ENCODE peak calls at places on chromosomes 7 and 10, in ten cellular contexts. T is GM20000; R is LNCaP clone FGC; X is activated CD8-positive, alpha-beta T cell treated with anti-CD3 and anti-CD28 coated beads for 36 hours; H is fibroblast of villous mesenchyme; J is psoas muscle; Y is MCF 10A; S is AG04450; O is breast epithelium; V is neural progenitor cell. W is an unnamed sample.
A peak's percentile ranks its signal among the peaks of the same experiment; 100 is the strongest.

GRCh38 chr7:18018296-18019205 is 9.1 kb downstream of the PRPS1L1 start:
- DNase-seq in O (no peak), H (no peak), V (no peak), T (no peak), S (no peak), J (no peak), Y (no peak), R (no peak), X (no peak), W (no peak)

GRCh38 chr7:136533732-136534131 is 334.7 kb upstream of the CHRM2 start:
- DNase-seq in X (no peak), T (no peak), H (no peak), V (peak; percentile 14), S (no peak), O (no peak), Y (no peak), J (no peak), R (no peak), W (no peak)

GRCh38 chr10:63268798-63269503 is 135.8 kb downstream of the NRBF2 start:
- DNase-seq in H (peak; percentile 97), V (peak; percentile 89), O (peak; percentile 93), S (peak; percentile 84), J (peak; percentile 65), X (peak; percentile 89), R (peak; percentile 97), T (peak; percentile 73), Y (peak; percentile 97), W (no peak)

GRCh38 chr7:73557397-73558257 is at the start of gene BCL7B:
- DNase-seq in H (peak; percentile 57), O (peak; percentile 27), R (peak; percentile 62), T (peak; percentile 97), Y (peak; percentile 68), S (no peak), X (peak; percentile 75), J (peak; percentile 77), V (peak; percentile 88), W (peak; percentile 79)

GRCh38 chr10:14386202-14386593 is 55.5 kb upstream of the FRMD4A start:
- DNase-seq in X (peak; percentile 55), T (no peak), O (no peak), R (no peak), V (no peak), Y (peak; percentile 72), S (peak; percentile 64), H (peak; percentile 72), J (no peak), W (no peak)

GRCh38 chr7:80135306-80136104 is 874 bp downstream of the GNAI1 start:
- DNase-seq in S (no peak), R (no peak), V (peak; percentile 54), X (peak; percentile 45), Y (peak; percentile 40), H (peak; percentile 48), O (no peak), T (peak; percentile 41), J (peak; percentile 35), W (peak; percentile 42)

GRCh38 chr7:55157347-55158105 is 138.7 kb downstream of the EGFR start:
- DNase-seq in H (peak; percentile 57), V (peak; percentile 9), Y (no peak), R (no peak), O (no peak), X (no peak), S (no peak), J (no peak), T (no peak), W (no peak)

GRCh38 chr10:58641095-58641531 is 128.4 kb downstream of the BICC1 start:
- DNase-seq in O (peak; percentile 41), X (no peak), S (peak; percentile 87), T (no peak), Y (peak; percentile 86), V (peak; percentile 7), H (peak; percentile 95), J (no peak), R (no peak), W (no peak)

GRCh38 chr10:66927271-66927950 is 1.6 kb downstream of the LRRTM3 start:
- DNase-seq in S (no peak), H (no peak), T (no peak), Y (no peak), R (no peak), X (no peak), O (no peak), V (no peak), J (no peak), W (no peak)

GRCh38 chr7:39613577-39613976 is 9.8 kb upstream of the RALA start:
- DNase-seq in H (no peak), S (no peak), V (no peak), R (no peak), X (no peak), J (no peak), T (no peak), O (no peak), Y (no peak), W (no peak)

GRCh38 chr7:157299613-157300405 is 37.0 kb upstream of the DNAJB6 start:
- DNase-seq in Y (peak; percentile 94), H (no peak), X (peak; percentile 46), O (no peak), T (no peak), S (no peak), R (no peak), J (no peak), V (no peak), W (no peak)
- TF ChIP-seq CTCF in Y (peak; percentile 50), H (no peak), X (no peak), O (no peak), T (no peak), S (no peak), R (no peak), J (no peak), V (peak; percentile 5), W (no peak)

DNA sequence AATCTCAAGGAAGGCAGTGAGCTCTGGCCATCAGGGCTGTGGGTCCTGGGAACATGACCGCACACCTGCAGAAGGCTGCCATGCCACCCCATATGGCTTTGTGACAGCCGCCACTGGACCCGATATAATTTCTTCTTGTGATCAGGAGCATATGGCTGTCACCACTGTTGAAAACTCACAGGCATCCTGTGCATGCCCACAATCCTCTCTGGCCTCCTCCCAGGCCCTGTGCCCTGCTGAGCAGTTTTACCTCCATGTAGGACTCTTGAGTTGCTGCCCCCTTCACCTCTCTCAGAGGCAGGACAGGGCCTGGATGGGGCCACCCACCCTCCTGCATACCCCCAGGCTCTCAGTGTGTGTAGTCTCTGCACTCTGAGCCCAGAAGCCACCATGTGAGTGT is 391.9 kb upstream of the AKR1E2 start:
- DNase-seq in Y (no peak), R (no peak), J (no peak), T (no peak), H (no peak), V (no peak), S (no peak), O (no peak), X (no peak), W (no peak)
- TF ChIP-seq CTCF in Y (no peak), R (no peak), J (no peak), T (no peak), H (no peak), V (no peak), S (no peak), O (no peak), X (no peak), W (no peak)

DNA sequence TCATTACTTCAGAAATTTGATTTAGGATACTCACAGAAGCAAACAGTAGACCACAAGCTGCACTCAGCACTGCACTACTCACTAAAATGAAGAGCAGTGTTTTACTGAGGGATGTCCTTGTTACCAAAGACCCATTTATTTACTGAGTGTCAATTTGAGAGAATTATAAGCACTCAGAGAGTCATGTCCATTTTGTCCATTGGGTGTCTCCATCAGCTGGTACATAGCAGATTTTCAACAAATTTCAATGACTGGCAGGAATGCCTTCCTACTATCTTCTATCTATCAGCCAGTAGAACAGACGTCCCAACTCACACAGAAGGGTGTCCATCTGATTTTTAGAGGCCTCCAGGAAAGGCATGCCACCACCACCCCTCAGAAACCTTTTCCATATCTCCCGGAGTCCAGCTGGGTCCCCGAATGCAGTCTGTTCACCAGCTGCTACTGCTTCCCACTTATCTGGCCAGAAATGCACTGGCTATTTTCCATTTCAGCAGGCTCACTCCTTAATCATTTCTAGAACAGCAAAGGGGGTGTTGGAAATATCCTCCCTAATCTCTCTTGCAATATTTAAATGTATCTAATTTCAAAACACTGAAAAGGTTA is 1164.2 kb upstream of the CELF2 start:
- DNase-seq in O (no peak), S (no peak), T (no peak), V (no peak), H (peak; percentile 3), R (peak; percentile 3), J (no peak), Y (no peak), X (no peak), W (no peak)
- TF ChIP-seq CTCF in O (no peak), S (no peak), T (no peak), V (no peak), H (no peak), R (peak; percentile 31), J (no peak), Y (no peak), X (no peak), W (no peak)

GRCh38 chr7:13988765-13989137 is 715 bp downstream of the ETV1 start:
- DNase-seq in H (peak; percentile 32), X (no peak), R (no peak), T (no peak), Y (peak; percentile 38), V (peak; percentile 64), S (no peak), O (no peak), J (no peak), W (no peak)

GRCh38 chr7:13988011-13988410 is 1.5 kb downstream of the ETV1 start:
- DNase-seq in X (no peak), H (peak; percentile 82), Y (peak; percentile 19), O (no peak), V (peak; percentile 38), J (no peak), S (no peak), T (no peak), R (no peak), W (no peak)

GRCh38 chr7:13989944-13990295 is 454 bp upstream of the ETV1 start:
- DNase-seq in R (no peak), H (no peak), Y (no peak), O (no peak), X (no peak), V (no peak), T (peak; percentile 9), S (no peak), J (no peak), W (no peak)

GRCh38 chr7:13990319-13990983 is 985 bp upstream of the ETV1 start:
- DNase-seq in Y (peak; percentile 65), R (no peak), S (no peak), X (peak; percentile 27), O (peak; percentile 35), H (peak; percentile 61), T (peak; percentile 18), J (peak; percentile 42), V (peak; percentile 81), W (peak; percentile 50)

DNA sequence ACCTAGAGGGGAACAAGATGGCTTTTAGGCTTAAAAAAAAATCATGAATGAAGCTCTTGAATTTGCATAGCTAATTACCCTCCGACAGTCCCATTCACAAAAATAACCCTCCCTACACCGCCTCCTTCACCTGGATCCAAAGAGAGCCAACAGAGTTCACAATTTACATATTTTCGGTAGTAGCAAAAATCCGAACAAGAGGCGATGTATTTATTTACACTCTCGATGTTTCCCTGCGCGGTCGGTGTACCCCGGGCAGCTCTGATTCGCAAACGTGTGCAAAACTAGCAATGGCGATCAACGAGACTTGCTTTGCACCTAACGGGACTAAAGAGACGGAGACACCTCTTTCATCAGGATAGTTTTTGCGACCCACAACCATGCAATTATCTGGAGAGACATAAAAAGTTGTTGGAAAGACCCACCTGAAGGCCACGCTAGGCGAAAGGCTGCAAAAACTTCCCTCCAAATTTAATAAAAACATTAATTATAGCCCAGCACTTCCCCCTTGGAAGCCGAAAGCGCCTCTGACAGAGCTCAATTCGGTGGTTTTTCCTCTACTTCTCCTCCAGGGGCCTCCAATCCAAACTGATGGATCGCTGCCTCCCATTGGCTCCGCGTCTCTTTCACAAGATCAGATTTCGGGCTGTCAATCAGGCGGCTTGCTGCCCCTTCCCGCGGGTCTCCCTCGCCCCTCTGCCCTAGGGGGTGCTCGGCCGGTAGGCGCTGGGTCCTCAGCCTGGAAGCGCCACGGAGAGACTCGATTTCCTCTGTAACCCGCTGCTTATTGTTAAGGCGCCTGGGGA is at the start of gene ETV1:
- DNase-seq in V (peak; percentile 96), O (peak; percentile 54), H (peak; percentile 70), X (peak; percentile 6), Y (peak; percentile 82), J (peak; percentile 46), T (no peak), R (no peak), S (no peak), W (no peak)
- TF ChIP-seq CTCF in V (peak; percentile 54), O (no peak), H (peak; percentile 38), X (no peak), Y (peak; percentile 33), J (peak; percentile 15), T (no peak), R (peak; percentile 26), S (peak; percentile 55), W (no peak)

W was measured in mesothelial cell of epicardium.